ENCODE peak calls at places on chromosomes 7 and 10, in seven cellular contexts. Y, A, S, Z, V, F and R are unnamed samples.

GRCh38 chr10:76333331-76333730 is 901.9 kb downstream of the LRMDA start:
- DNase-seq in Y (no peak), A (no peak), S (no peak), Z (no peak), V (no peak), F (no peak), R (no peak)

GRCh38 chr7:50653997-50654425 is 88.8 kb upstream of the DDC start:
- DNase-seq in Y (no peak), A (no peak), S (no peak), Z (no peak), V (no peak), F (peak), R (no peak)

GRCh38 chr10:11262210-11263038 is 244.8 kb downstream of the CELF2 start:
- DNase-seq in Y (no peak), A (no peak), S (no peak), Z (no peak), V (no peak), F (no peak), R (no peak)

GRCh38 chr7:33418251-33418701 is 288.9 kb downstream of the BBS9 start:
- DNase-seq in Y (no peak), A (no peak), S (no peak), Z (no peak), V (no peak), F (peak), R (no peak)

GRCh38 chr10:10598297-10598696 is 419.4 kb upstream of the CELF2 start:
- DNase-seq in Y (no peak), A (no peak), S (no peak), Z (no peak), V (no peak), F (no peak), R (no peak)

GRCh38 chr7:110612680-110613079 is 478.2 kb upstream of the LRRN3 start:
- DNase-seq in Y (peak), A (no peak), S (no peak), Z (no peak), V (no peak), F (no peak), R (no peak)

GRCh38 chr7:27973625-27974024 is 207.0 kb downstream of the JAZF1 start:
- DNase-seq in Y (no peak), A (no peak), S (no peak), Z (no peak), V (no peak), F (no peak), R (no peak)

GRCh38 chr7:3089493-3089892 is 45.8 kb upstream of the CARD11 start:
- DNase-seq in Y (no peak), A (no peak), S (no peak), Z (no peak), V (no peak), F (no peak), R (peak)

GRCh38 chr10:130215076-130215917 is 79.1 kb downstream of the GLRX3 start:
- DNase-seq in Y (no peak), A (no peak), S (no peak), Z (no peak), V (no peak), F (no peak), R (no peak)

GRCh38 chr10:132418520-132419416 is 21.8 kb downstream of the PWWP2B start:
- DNase-seq in Y (peak), A (no peak), S (peak), Z (no peak), V (no peak), F (no peak), R (peak)

GRCh38 chr7:47539398-47540052 is 42.4 kb downstream of the TNS3 start:
- DNase-seq in Y (no peak), A (no peak), S (no peak), Z (no peak), V (peak), F (no peak), R (no peak)

GRCh38 chr7:98360221-98361124 is 40.4 kb downstream of the BAIAP2L1 start:
- DNase-seq in Y (no peak), A (no peak), S (no peak), Z (no peak), V (no peak), F (no peak), R (no peak)

GRCh38 chr7:34015656-34016055 is 110.3 kb downstream of the BMPER start:
- DNase-seq in Y (no peak), A (no peak), S (no peak), Z (no peak), V (no peak), F (no peak), R (no peak)